ENCODE peak calls at places on chromosomes 3 and 15, in five cellular contexts. W, T, B, F and P are unnamed samples.

GRCh38 chr3:139122221-139122581 is 77.5 kb upstream of the PRR23C start:
- DNase-seq in W (no peak), B (no peak), F (no peak), T (peak; percentile 47), P (peak; percentile 29)

GRCh38 chr3:165502707-165503106 is 306.5 kb upstream of the SLITRK3 start:
- DNase-seq in W (no peak), B (peak; percentile 8), T (no peak), F (no peak), P (no peak)

GRCh38 chr3:107796786-107797185 is 274.0 kb downstream of the BBX start:
- DNase-seq in W (no peak), T (peak; percentile 90), F (no peak), B (no peak), P (peak; percentile 18)

GRCh38 chr3:29972594-29972993 is 633.8 kb upstream of the TGFBR2 start:
- DNase-seq in W (no peak), F (no peak), T (peak; percentile 91), B (no peak), P (peak; percentile 8)

GRCh38 chr15:78368671-78369070 is 28.5 kb downstream of the CRABP1 start:
- DNase-seq in F (no peak), B (no peak), T (no peak), W (no peak), P (no peak)

GRCh38 chr15:90035835-90036220 is 34.7 kb downstream of the ZNF710 start:
- DNase-seq in B (no peak), W (no peak), F (no peak), T (no peak), P (no peak)

GRCh38 chr3:186268616-186269448 is 93.2 kb downstream of the DGKG start:
- DNase-seq in B (no peak), F (no peak), T (no peak), W (no peak), P (no peak)

GRCh38 chr15:73924258-73924921 is 1.9 kb upstream of the LOXL1 start:
- DNase-seq in B (no peak), T (peak; percentile 89), W (no peak), F (no peak), P (peak; percentile 73)

GRCh38 chr3:157464283-157464682 is 27.6 kb downstream of the PTX3 start:
- DNase-seq in B (no peak), W (no peak), F (no peak), T (peak; percentile 54), P (peak; percentile 52)

GRCh38 chr3:177705976-177706866 is 508.9 kb upstream of the TBL1XR1 start:
- DNase-seq in B (no peak), F (no peak), T (peak; percentile 87), W (no peak), P (no peak)

GRCh38 chr15:66780973-66781718 is 79.1 kb downstream of the SMAD6 start:
- DNase-seq in B (no peak), F (no peak), T (no peak), W (no peak), P (no peak)

GRCh38 chr3:194280777-194281176 is 70.4 kb downstream of the CPN2 start:
- DNase-seq in B (no peak), F (no peak), T (no peak), W (no peak), P (no peak)

GRCh38 chr3:73801444-73801843 is 176.7 kb upstream of the PDZRN3 start:
- DNase-seq in B (no peak), T (no peak), F (no peak), W (no peak), P (no peak)

GRCh38 chr3:179454887-179455286 is 3.6 kb upstream of the GNB4 start:
- DNase-seq in B (no peak), W (no peak), T (no peak), F (no peak), P (no peak)

GRCh38 chr15:66565731-66566130 is at the start of gene LCTL:
- DNase-seq in F (no peak), B (no peak), W (no peak), T (peak; percentile 46), P (peak; percentile 30)

GRCh38 chr3:128170866-128171516 is 17.7 kb downstream of the EEFSEC start:
- DNase-seq in W (peak; percentile 38), T (peak; percentile 87), F (no peak), B (peak; percentile 62), P (peak; percentile 67)

GRCh38 chr3:111768571-111769100 is 90.4 kb upstream of the PHLDB2 start:
- DNase-seq in T (peak; percentile 99), B (no peak), W (no peak), F (no peak), P (peak; percentile 43)

GRCh38 chr15:67082007-67082536 is 16.7 kb downstream of the SMAD3 start:
- DNase-seq in B (no peak), T (no peak), F (peak; percentile 43), W (no peak), P (no peak)

GRCh38 chr3:136547293-136547692 is 204.9 kb downstream of the STAG1 start:
- DNase-seq in T (no peak), F (no peak), B (no peak), W (no peak), P (no peak)

GRCh38 chr3:123637131-123637530 is 52.3 kb upstream of the HACD2 start:
- DNase-seq in W (no peak), B (no peak), T (no peak), F (no peak), P (no peak)

GRCh38 chr3:104519968-104520655 is 846.6 kb upstream of the ALCAM start:
- DNase-seq in F (no peak), W (no peak), B (no peak), T (peak; percentile 43), P (no peak)

GRCh38 chr3:196660381-196661166 is 21.1 kb downstream of the NRROS start:
- DNase-seq in T (no peak), F (no peak), W (no peak), B (no peak), P (no peak)

GRCh38 chr3:133855772-133856171 is 39.9 kb downstream of the RAB6B start:
- DNase-seq in T (peak; percentile 10), F (no peak), W (no peak), B (no peak), P (no peak)

GRCh38 chr15:88118035-88118434 is 138.5 kb downstream of the NTRK3 start:
- DNase-seq in F (no peak), B (no peak), W (no peak), T (no peak), P (no peak)

GRCh38 chr3:18712713-18713575 is 287.8 kb upstream of the SATB1 start:
- DNase-seq in F (no peak), W (no peak), B (no peak), T (no peak), P (no peak)

GRCh38 chr3:43857361-43858051 is 166.8 kb downstream of the ABHD5 start:
- DNase-seq in B (no peak), W (no peak), T (no peak), F (no peak), P (no peak)

GRCh38 chr15:39499701-39500100 is 81.2 kb upstream of the THBS1 start:
- DNase-seq in F (no peak), W (no peak), T (no peak), B (no peak), P (no peak)

GRCh38 chr15:78681306-78682012 is 40.4 kb upstream of the CHRNB4 start:
- DNase-seq in T (no peak), B (no peak), F (no peak), W (no peak), P (no peak)